ENCODE peak calls at places on chromosomes 5 and 9, in seven cellular contexts. One of them, this sample, is unnamed.

GRCh38 chr5:160399402-160400353 is at the start of gene FAM200C:
- DNase-seq in mucosa of descending colon: peak
- DNase-seq in CD4-positive, alpha-beta memory T cell: peak
- DNase-seq in activated CD4-positive, alpha-beta T cell treated with anti-CD3 and anti-CD28 coated beads for 4 hours: peak
- DNase-seq in D341Med: peak
- DNase-seq in H7: peak
- DNase-seq in iris pigment epithelial cell: peak
- DNase-seq in this sample: peak

GRCh38 chr5:59712836-59713487 is 180.6 kb downstream of the PDE4D start:
- DNase-seq in mucosa of descending colon: no peak
- DNase-seq in CD4-positive, alpha-beta memory T cell: no peak
- DNase-seq in activated CD4-positive, alpha-beta T cell treated with anti-CD3 and anti-CD28 coated beads for 4 hours: no peak
- DNase-seq in D341Med: no peak
- DNase-seq in H7: no peak
- DNase-seq in iris pigment epithelial cell: peak
- DNase-seq in this sample: no peak

GRCh38 chr5:88251048-88251711 is 17.5 kb downstream of the TMEM161B start:
- DNase-seq in mucosa of descending colon: no peak
- DNase-seq in CD4-positive, alpha-beta memory T cell: peak
- DNase-seq in activated CD4-positive, alpha-beta T cell treated with anti-CD3 and anti-CD28 coated beads for 4 hours: peak
- DNase-seq in D341Med: no peak
- DNase-seq in H7: no peak
- DNase-seq in iris pigment epithelial cell: peak
- DNase-seq in this sample: no peak

GRCh38 chr5:42889311-42889933 is 77.7 kb upstream of the SELENOP start:
- DNase-seq in mucosa of descending colon: peak
- DNase-seq in CD4-positive, alpha-beta memory T cell: peak
- DNase-seq in activated CD4-positive, alpha-beta T cell treated with anti-CD3 and anti-CD28 coated beads for 4 hours: peak
- DNase-seq in D341Med: peak
- DNase-seq in H7: peak
- DNase-seq in iris pigment epithelial cell: peak
- DNase-seq in this sample: peak

GRCh38 chr9:122642226-122642625 is 15.2 kb downstream of the OR1B1 start:
- DNase-seq in mucosa of descending colon: no peak
- DNase-seq in CD4-positive, alpha-beta memory T cell: no peak
- DNase-seq in activated CD4-positive, alpha-beta T cell treated with anti-CD3 and anti-CD28 coated beads for 4 hours: no peak
- DNase-seq in D341Med: peak
- DNase-seq in H7: no peak
- DNase-seq in iris pigment epithelial cell: peak
- DNase-seq in this sample: peak

GRCh38 chr9:92425578-92425977 is 1.3 kb upstream of the OMD start:
- DNase-seq in mucosa of descending colon: no peak
- DNase-seq in CD4-positive, alpha-beta memory T cell: no peak
- DNase-seq in activated CD4-positive, alpha-beta T cell treated with anti-CD3 and anti-CD28 coated beads for 4 hours: no peak
- DNase-seq in D341Med: no peak
- DNase-seq in H7: no peak
- DNase-seq in iris pigment epithelial cell: peak
- DNase-seq in this sample: peak

GRCh38 chr9:129513282-129513681 is 107.6 kb downstream of the C9orf50 start:
- DNase-seq in mucosa of descending colon: no peak
- DNase-seq in CD4-positive, alpha-beta memory T cell: no peak
- DNase-seq in activated CD4-positive, alpha-beta T cell treated with anti-CD3 and anti-CD28 coated beads for 4 hours: no peak
- DNase-seq in D341Med: no peak
- DNase-seq in H7: peak
- DNase-seq in iris pigment epithelial cell: no peak
- DNase-seq in this sample: no peak

GRCh38 chr9:133987946-133988665 is 4.0 kb downstream of the VAV2 start:
- DNase-seq in mucosa of descending colon: no peak
- DNase-seq in CD4-positive, alpha-beta memory T cell: no peak
- DNase-seq in activated CD4-positive, alpha-beta T cell treated with anti-CD3 and anti-CD28 coated beads for 4 hours: no peak
- DNase-seq in D341Med: no peak
- DNase-seq in H7: no peak
- DNase-seq in iris pigment epithelial cell: no peak
- DNase-seq in this sample: no peak

GRCh38 chr9:136138566-136138965 is 19.9 kb upstream of the TMEM250 start:
- DNase-seq in mucosa of descending colon: peak
- DNase-seq in CD4-positive, alpha-beta memory T cell: no peak
- DNase-seq in activated CD4-positive, alpha-beta T cell treated with anti-CD3 and anti-CD28 coated beads for 4 hours: peak
- DNase-seq in D341Med: peak
- DNase-seq in H7: peak
- DNase-seq in iris pigment epithelial cell: peak
- DNase-seq in this sample: no peak

GRCh38 chr5:1973391-1974013 is 90.8 kb upstream of the IRX4 start:
- DNase-seq in mucosa of descending colon: no peak
- DNase-seq in CD4-positive, alpha-beta memory T cell: no peak
- DNase-seq in activated CD4-positive, alpha-beta T cell treated with anti-CD3 and anti-CD28 coated beads for 4 hours: no peak
- DNase-seq in D341Med: no peak
- DNase-seq in H7: no peak
- DNase-seq in iris pigment epithelial cell: no peak
- DNase-seq in this sample: peak

GRCh38 chr9:126033956-126034355 is 286.8 kb downstream of the PBX3 start:
- DNase-seq in mucosa of descending colon: no peak
- DNase-seq in CD4-positive, alpha-beta memory T cell: no peak
- DNase-seq in activated CD4-positive, alpha-beta T cell treated with anti-CD3 and anti-CD28 coated beads for 4 hours: no peak
- DNase-seq in D341Med: no peak
- DNase-seq in H7: no peak
- DNase-seq in iris pigment epithelial cell: no peak
- DNase-seq in this sample: no peak

GRCh38 chr9:120740135-120740534 is 25.9 kb upstream of the MEGF9 start:
- DNase-seq in mucosa of descending colon: no peak
- DNase-seq in CD4-positive, alpha-beta memory T cell: no peak
- DNase-seq in activated CD4-positive, alpha-beta T cell treated with anti-CD3 and anti-CD28 coated beads for 4 hours: no peak
- DNase-seq in D341Med: no peak
- DNase-seq in H7: no peak
- DNase-seq in iris pigment epithelial cell: peak
- DNase-seq in this sample: no peak

GRCh38 chr5:175713930-175714329 is 56.1 kb downstream of the HRH2 start:
- DNase-seq in mucosa of descending colon: no peak
- DNase-seq in CD4-positive, alpha-beta memory T cell: no peak
- DNase-seq in activated CD4-positive, alpha-beta T cell treated with anti-CD3 and anti-CD28 coated beads for 4 hours: no peak
- DNase-seq in D341Med: no peak
- DNase-seq in H7: no peak
- DNase-seq in iris pigment epithelial cell: no peak
- DNase-seq in this sample: no peak

GRCh38 chr5:141966963-141967333 is 2.0 kb upstream of the RNF14 start:
- DNase-seq in mucosa of descending colon: no peak
- DNase-seq in CD4-positive, alpha-beta memory T cell: no peak
- DNase-seq in activated CD4-positive, alpha-beta T cell treated with anti-CD3 and anti-CD28 coated beads for 4 hours: no peak
- DNase-seq in D341Med: no peak
- DNase-seq in H7: no peak
- DNase-seq in iris pigment epithelial cell: no peak
- DNase-seq in this sample: no peak

GRCh38 chr9:33164138-33164809 is 2.9 kb downstream of the B4GALT1 start:
- DNase-seq in mucosa of descending colon: no peak
- DNase-seq in CD4-positive, alpha-beta memory T cell: peak
- DNase-seq in activated CD4-positive, alpha-beta T cell treated with anti-CD3 and anti-CD28 coated beads for 4 hours: no peak
- DNase-seq in D341Med: no peak
- DNase-seq in H7: no peak
- DNase-seq in iris pigment epithelial cell: no peak
- DNase-seq in this sample: no peak

GRCh38 chr5:127820910-127821553 is 117.8 kb downstream of the CCDC192 start:
- DNase-seq in mucosa of descending colon: peak
- DNase-seq in CD4-positive, alpha-beta memory T cell: no peak
- DNase-seq in activated CD4-positive, alpha-beta T cell treated with anti-CD3 and anti-CD28 coated beads for 4 hours: no peak
- DNase-seq in D341Med: no peak
- DNase-seq in H7: no peak
- DNase-seq in iris pigment epithelial cell: peak
- DNase-seq in this sample: no peak

This sample was measured in AG20443.